ENCODE peak calls at places on chromosomes 7 and 10, in six cellular contexts. Z is fibroblast of lung, Q is GM04504, E is DMS53, F is skeletal muscle cell, S is amniotic stem cell. R is an unnamed sample.

GRCh38 chr7:70764004-70764691 is 367.8 kb upstream of the GALNT17 start:
- DNase-seq in Z (no peak), Q (no peak), E (no peak), F (no peak), S (no peak), R (no peak)

GRCh38 chr10:125232841-125233240 is 72.5 kb upstream of the CTBP2 start:
- DNase-seq in Z (no peak), Q (no peak), E (no peak), F (no peak), S (no peak), R (no peak)

GRCh38 chr10:102721954-102722353 is 7.5 kb downstream of the SFXN2 start:
- DNase-seq in Z (no peak), Q (no peak), E (no peak), F (no peak), S (no peak), R (no peak)

GRCh38 chr7:126723966-126724544 is 528.7 kb downstream of the GRM8 start:
- DNase-seq in Z (no peak), Q (no peak), E (no peak), F (no peak), S (no peak), R (no peak)

GRCh38 chr7:23472046-23472445 is 1.8 kb upstream of the IGF2BP3 start:
- DNase-seq in Z (no peak), Q (no peak), E (peak), F (no peak), S (no peak), R (no peak)

GRCh38 chr7:28815928-28816373 is 142.2 kb downstream of the TRIL start:
- DNase-seq in Z (no peak), Q (no peak), E (no peak), F (no peak), S (no peak), R (no peak)

GRCh38 chr7:16644624-16644986 is 949 bp downstream of the ANKMY2 start:
- DNase-seq in Z (peak), Q (no peak), E (peak), F (no peak), S (no peak), R (peak)

GRCh38 chr10:32417906-32418547 is 27.9 kb upstream of the CCDC7 start:
- DNase-seq in Z (peak), Q (peak), E (no peak), F (peak), S (peak), R (no peak)

GRCh38 chr10:59362184-59362966 is at the start of gene FAM13C:
- DNase-seq in Z (peak), Q (no peak), E (peak), F (no peak), S (no peak), R (peak)

GRCh38 chr10:33015798-33016547 is 57.9 kb upstream of the ITGB1 start:
- DNase-seq in Z (peak), Q (peak), E (no peak), F (peak), S (no peak), R (no peak)

GRCh38 chr10:42177077-42177792 is 461.1 kb downstream of the ZNF33B start:
- DNase-seq in Z (no peak), Q (no peak), E (no peak), F (no peak), S (no peak), R (no peak)

GRCh38 chr10:100743626-100744135 is 1.7 kb upstream of the PAX2 start:
- DNase-seq in Z (peak), Q (peak), E (peak), F (no peak), S (no peak), R (peak)

GRCh38 chr7:21253740-21254687 is 173.9 kb upstream of the SP4 start:
- DNase-seq in Z (peak), Q (peak), E (peak), F (peak), S (no peak), R (peak)

GRCh38 chr7:157684157-157684595 is 347.4 kb downstream of the DNAJB6 start:
- DNase-seq in Z (no peak), Q (no peak), E (no peak), F (no peak), S (no peak), R (peak)

GRCh38 chr7:66092654-66093053 is 17.0 kb downstream of the ASL start:
- DNase-seq in Z (no peak), Q (no peak), E (no peak), F (no peak), S (no peak), R (no peak)

GRCh38 chr7:150417239-150417638 is 33.2 kb upstream of the GIMAP8 start:
- DNase-seq in Z (no peak), Q (no peak), E (no peak), F (no peak), S (no peak), R (no peak)

GRCh38 chr7:120201290-120201689 is 71.7 kb upstream of the KCND2 start:
- DNase-seq in Z (no peak), Q (no peak), E (no peak), F (no peak), S (no peak), R (no peak)

GRCh38 chr10:6100370-6100769 is 11.5 kb downstream of the RBM17 start:
- DNase-seq in Z (no peak), Q (no peak), E (no peak), F (no peak), S (no peak), R (no peak)

GRCh38 chr10:13206546-13207443 is 27.4 kb downstream of the UCMA start:
- DNase-seq in Z (peak), Q (no peak), E (peak), F (peak), S (peak), R (no peak)

GRCh38 chr10:71264345-71265200 is 52.2 kb downstream of the UNC5B start:
- DNase-seq in Z (peak), Q (no peak), E (no peak), F (no peak), S (no peak), R (no peak)

GRCh38 chr10:3411044-3411443 is 238.5 kb upstream of the PITRM1 start:
- DNase-seq in Z (no peak), Q (no peak), E (peak), F (no peak), S (no peak), R (no peak)

GRCh38 chr10:130339091-130339490 is 202.9 kb downstream of the GLRX3 start:
- DNase-seq in Z (no peak), Q (no peak), E (no peak), F (no peak), S (no peak), R (no peak)

GRCh38 chr7:30812676-30813075 is 41.5 kb downstream of the MINDY4 start:
- DNase-seq in Z (no peak), Q (no peak), E (no peak), F (no peak), S (no peak), R (no peak)

GRCh38 chr7:29202651-29203069 is 8.1 kb downstream of the CHN2 start:
- DNase-seq in Z (no peak), Q (no peak), E (no peak), F (no peak), S (no peak), R (no peak)

GRCh38 chr7:47415289-47416212 is 166.4 kb downstream of the TNS3 start:
- DNase-seq in Z (no peak), Q (no peak), E (no peak), F (no peak), S (no peak), R (no peak)

GRCh38 chr7:99258501-99258900 is 14.1 kb upstream of the MYH16 start:
- DNase-seq in Z (no peak), Q (no peak), E (no peak), F (no peak), S (no peak), R (no peak)

GRCh38 chr10:128102480-128103228 is 23.6 kb downstream of the MKI67 start:
- DNase-seq in Z (no peak), Q (no peak), E (no peak), F (no peak), S (no peak), R (no peak)

GRCh38 chr7:81682873-81683272 is 87.0 kb downstream of the HGF start:
- DNase-seq in Z (no peak), Q (no peak), E (peak), F (no peak), S (no peak), R (no peak)

GRCh38 chr10:106224676-106225075 is 939.8 kb downstream of the SORCS1 start:
- DNase-seq in Z (no peak), Q (no peak), E (no peak), F (peak), S (no peak), R (no peak)

GRCh38 chr7:133510326-133511055 is 257.6 kb downstream of the EXOC4 start:
- DNase-seq in Z (no peak), Q (no peak), E (no peak), F (no peak), S (no peak), R (no peak)

GRCh38 chr10:132850896-132851295 is 64.9 kb upstream of the NKX6-2 start:
- DNase-seq in Z (no peak), Q (no peak), E (no peak), F (no peak), S (no peak), R (no peak)

GRCh38 chr7:42745357-42746022 is 166.4 kb downstream of the C7orf25 start:
- DNase-seq in Z (peak), Q (no peak), E (peak), F (no peak), S (no peak), R (no peak)

GRCh38 chr7:106867641-106868351 is 2.7 kb downstream of the PIK3CG start:
- DNase-seq in Z (no peak), Q (no peak), E (no peak), F (no peak), S (no peak), R (no peak)

GRCh38 chr10:50805981-50806622 is 66.4 kb downstream of the ASAH2B start:
- DNase-seq in Z (no peak), Q (no peak), E (peak), F (no peak), S (no peak), R (no peak)

GRCh38 chr7:100852048-100852872 is at the start of gene SLC12A9:
- DNase-seq in Z (peak), Q (peak), E (peak), F (peak), S (peak), R (peak)

GRCh38 chr10:52526251-52526823 is 212.3 kb downstream of the DKK1 start:
- DNase-seq in Z (peak), Q (no peak), E (no peak), F (no peak), S (no peak), R (no peak)

GRCh38 chr10:47402681-47403301 is 18.7 kb upstream of the ZNF488 start:
- DNase-seq in Z (peak), Q (peak), E (peak), F (peak), S (peak), R (no peak)

GRCh38 chr7:156655232-156655628 is 14.7 kb downstream of the RNF32 start:
- DNase-seq in Z (no peak), Q (no peak), E (no peak), F (no peak), S (no peak), R (no peak)

GRCh38 chr10:413662-414071 is 275.8 kb downstream of the DIP2C start:
- DNase-seq in Z (no peak), Q (no peak), E (no peak), F (no peak), S (no peak), R (no peak)